ENCODE peak calls at places on chromosomes 4 and X, in nine cellular contexts. C is GM12878, U is heart left ventricle, M is prostate gland, V is tibial nerve, F is ovary, D is spleen, Y is gastrocnemius medialis, P is Peyer's patch. W is an unnamed sample. For H3K4me1, the result is how much of the 10 kb centered on the place peaks cover.

GRCh38 chrX:42096262-42096939 is 173.0 kb upstream of the CASK start:
- DNase-seq in C (no peak), U (peak), M (no peak), V (no peak), F (peak), D (no peak), Y (no peak), P (no peak), W (no peak)

GRCh38 chrX:20829665-20830481 is 544.3 kb upstream of the CNKSR2 start:
- DNase-seq in C (no peak), U (no peak), M (no peak), V (no peak), F (no peak), D (no peak), Y (no peak), P (no peak), W (no peak)

GRCh38 chrX:13165747-13166146 is 121.3 kb upstream of the FAM9C start:
- DNase-seq in C (no peak), U (no peak), M (no peak), V (no peak), F (no peak), D (no peak), Y (no peak), P (no peak), W (no peak)

GRCh38 chr4:89284828-89285227 is 22.8 kb downstream of the GPRIN3 start:
- DNase-seq in C (no peak), U (peak), M (no peak), V (no peak), F (no peak), D (no peak), Y (no peak), P (no peak), W (no peak)

GRCh38 chr4:122963222-122963621 is 40.8 kb upstream of the NUDT6 start:
- DNase-seq in C (no peak), U (no peak), M (no peak), V (no peak), F (no peak), D (no peak), Y (no peak), P (no peak), W (no peak)

GRCh38 chr4:4783847-4784246 is 75.6 kb upstream of the MSX1 start:
- DNase-seq in C (no peak), U (no peak), M (no peak), V (no peak), F (no peak), D (no peak), Y (no peak), P (no peak), W (no peak)

GRCh38 chr4:184096561-184097239 is 121.0 kb downstream of the ENPP6 start:
- DNase-seq in C (no peak), U (no peak), M (no peak), V (no peak), F (peak), D (no peak), Y (no peak), P (no peak), W (no peak)

GRCh38 chrX:50470103-50471031 is at the start of gene DGKK:
- DNase-seq in C (no peak), U (no peak), M (no peak), V (no peak), F (no peak), D (peak), Y (no peak), P (no peak), W (no peak)

GRCh38 chr4:85860066-85860465 is 385.1 kb downstream of the ARHGAP24 start:
- DNase-seq in C (no peak), U (no peak), M (no peak), V (no peak), F (no peak), D (no peak), Y (no peak), P (no peak), W (no peak)

GRCh38 chr4:138182838-138183426 is 59.2 kb downstream of the SLC7A11 start:
- DNase-seq in C (no peak), U (no peak), M (peak), V (no peak), F (no peak), D (no peak), Y (no peak), P (no peak), W (no peak)

GRCh38 chr4:3342182-3342854 is 49.5 kb downstream of the RGS12 start:
- DNase-seq in C (no peak), U (no peak), M (no peak), V (no peak), F (no peak), D (no peak), Y (no peak), P (no peak), W (no peak)

GRCh38 chr4:40629401-40630334 is at the start of gene RBM47:
- DNase-seq in C (no peak), U (peak), M (peak), V (no peak), F (peak), D (peak), Y (peak), P (peak), W (peak)

GRCh38 chrX:107968623-107969022 is 13.5 kb downstream of the TEX13B start:
- DNase-seq in C (no peak), U (no peak), M (no peak), V (no peak), F (no peak), D (no peak), Y (no peak), P (no peak), W (no peak)

GRCh38 chr4:89788243-89789072 is 48.5 kb downstream of the SNCA start:
- DNase-seq in C (no peak), U (peak), M (no peak), V (no peak), F (peak), D (no peak), Y (no peak), P (no peak), W (peak)

GRCh38 chr4:2378408-2378807 is 40.0 kb downstream of the ZFYVE28 start:
- DNase-seq in C (no peak), U (no peak), M (no peak), V (no peak), F (no peak), D (no peak), Y (no peak), P (no peak), W (no peak)

GRCh38 chrX:39729834-39730670 is 367.7 kb downstream of the BCOR start:
- DNase-seq in C (no peak), U (peak), M (no peak), V (no peak), F (no peak), D (no peak), Y (no peak), P (no peak), W (no peak)

GRCh38 chr4:159175165-159175988 is 72.5 kb downstream of the RAPGEF2 start:
- DNase-seq in C (peak), U (peak), M (peak), V (no peak), F (peak), D (peak), Y (peak), P (peak), W (peak)

GRCh38 chrX:124736553-124737240 is 390.3 kb downstream of the SH2D1A start:
- DNase-seq in C (no peak), U (no peak), M (no peak), V (no peak), F (no peak), D (peak), Y (no peak), P (peak), W (no peak)

GRCh38 chr4:84878090-84878489 is 88.4 kb downstream of the WDFY3 start:
- DNase-seq in C (no peak), U (no peak), M (no peak), V (no peak), F (no peak), D (no peak), Y (no peak), P (no peak), W (no peak)

GRCh38 chr4:173488656-173489055 is 41.4 kb downstream of the HAND2 start:
- DNase-seq in C (no peak), U (no peak), M (no peak), V (no peak), F (no peak), D (no peak), Y (no peak), P (no peak), W (no peak)

GRCh38 chrX:64894454-64895038 is 81.7 kb downstream of the ZC4H2 start:
- DNase-seq in C (no peak), U (no peak), M (peak), V (no peak), F (no peak), D (no peak), Y (no peak), P (peak), W (no peak)

GRCh38 chr4:106502106-106502699 is 133.6 kb upstream of the GIMD1 start:
- DNase-seq in C (no peak), U (peak), M (peak), V (peak), F (peak), D (no peak), Y (no peak), P (no peak), W (no peak)

GRCh38 chrX:31258163-31258562 is 186.3 kb upstream of the FTHL17 start:
- DNase-seq in C (no peak), U (no peak), M (no peak), V (no peak), F (no peak), D (no peak), Y (no peak), P (no peak), W (no peak)

GRCh38 chr4:113445286-113445685 is 316.3 kb downstream of the CAMK2D start:
- DNase-seq in C (no peak), U (peak), M (no peak), V (peak), F (peak), D (no peak), Y (peak), P (no peak), W (peak)

DNA sequence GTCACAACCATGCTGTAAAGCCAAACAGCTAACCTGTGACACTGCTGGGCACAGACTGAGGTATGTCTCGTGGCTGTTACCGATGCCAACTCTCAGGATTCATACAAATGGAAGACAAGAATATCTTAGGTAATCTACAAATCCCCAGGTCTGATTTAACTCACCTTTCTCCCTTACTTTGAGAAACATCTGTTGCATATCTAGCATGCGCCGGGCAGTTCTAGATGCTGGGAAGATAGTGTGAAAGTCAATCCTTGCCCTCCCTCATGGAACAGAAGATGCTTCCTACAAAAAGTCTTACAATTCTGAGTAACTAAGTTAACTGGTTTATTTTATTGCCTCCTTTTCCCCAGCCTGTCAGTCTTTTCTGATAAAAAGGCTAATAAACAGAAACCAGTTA is 212.2 kb upstream of the FAT1 start:
- DNase-seq in C (no peak), U (no peak), M (no peak), V (no peak), F (no peak), D (no peak), Y (no peak), P (no peak), W (no peak)
- H3K27ac ChIP-seq in C (no peak), U (no peak), M (peak), V (peak), F (no peak), D (no peak), Y (no peak), P (no peak), W (peak)

DNA sequence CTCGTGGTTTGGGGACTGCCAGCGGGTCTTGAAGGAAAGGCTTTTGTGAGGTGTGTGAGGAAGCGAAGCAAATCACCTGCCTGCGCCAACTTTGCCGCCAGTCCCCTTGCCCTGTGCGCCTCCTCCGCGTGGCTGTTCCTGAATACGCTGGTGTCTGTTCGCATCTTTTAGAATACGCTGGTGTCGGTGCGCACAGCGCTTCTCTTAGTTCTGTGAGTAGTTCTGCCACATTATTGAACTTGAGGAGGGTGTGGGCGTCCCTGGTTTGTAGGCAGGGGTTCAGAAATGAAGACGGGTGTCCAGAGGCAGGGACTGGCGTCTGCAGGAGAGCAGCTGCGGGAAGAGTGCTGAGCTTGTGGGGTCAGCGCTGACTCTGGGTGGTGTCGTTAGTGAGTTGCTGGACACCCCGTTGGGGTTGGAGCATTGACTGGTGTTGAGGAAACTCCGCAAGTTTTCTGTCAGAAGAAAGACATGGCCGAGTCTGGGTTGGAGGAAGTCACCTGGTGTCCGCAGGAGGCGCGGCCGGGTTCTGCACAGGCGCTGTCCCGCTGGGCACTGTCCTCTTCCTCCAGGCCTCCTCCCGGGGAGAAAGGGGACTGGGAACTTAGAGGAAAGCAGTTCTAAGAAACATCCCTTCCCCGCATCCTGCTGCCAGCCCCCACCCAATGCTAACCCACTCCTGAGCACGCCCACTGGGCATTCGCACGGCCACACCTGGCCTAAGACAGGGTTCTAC is 952 bp downstream of the ZNF718 start:
- DNase-seq in C (no peak), U (peak), M (peak), V (no peak), F (peak), D (peak), Y (no peak), P (peak), W (no peak)
- H3K4me1 ChIP-seq in C (under half), U (under half), M (under half), V (under half), F (under half), D (under half), Y (under half), P (under half), W (under half)

DNA sequence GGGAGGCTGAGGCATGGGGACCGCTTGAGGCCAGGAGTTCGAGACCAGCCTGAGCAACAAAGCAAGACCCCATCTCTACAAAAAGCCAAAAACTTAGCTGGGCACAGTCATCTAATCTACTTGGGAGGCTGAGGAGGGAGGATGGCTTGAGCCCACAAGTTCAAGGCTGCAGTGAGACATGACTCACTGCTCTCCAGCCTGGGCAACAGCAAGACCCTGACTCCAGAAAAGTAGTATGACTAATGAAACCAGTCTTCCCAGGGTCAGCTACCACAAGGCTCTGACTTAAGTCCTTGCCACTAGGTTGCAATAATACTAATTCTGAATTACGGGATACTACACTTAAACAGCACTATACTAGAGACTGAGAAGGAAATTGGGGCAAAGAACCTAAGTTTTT is 33.1 kb downstream of the ERVMER34-1 start:
- DNase-seq in C (no peak), U (no peak), M (no peak), V (no peak), F (no peak), D (no peak), Y (no peak), P (no peak), W (no peak)
- TF ChIP-seq POLR2A in C (no peak), U (no peak), M (no peak), V (no peak), F (no peak), D (no peak), Y (no peak), P (no peak), W (no peak)

GRCh38 chr4:150501019-150501727 is 80.8 kb upstream of the MAB21L2 start:
- DNase-seq in C (no peak), U (peak), M (no peak), V (no peak), F (no peak), D (no peak), Y (no peak), P (no peak), W (no peak)
- H3K27ac ChIP-seq in C (no peak), U (no peak), M (no peak), V (no peak), F (no peak), D (no peak), Y (no peak), P (no peak), W (no peak)

GRCh38 chrX:7074908-7075204 is 72.7 kb upstream of the STS start:
- DNase-seq in C (no peak), U (no peak), M (no peak), V (no peak), F (no peak), D (no peak), Y (no peak), P (no peak), W (no peak)
- H3K4me1 ChIP-seq in C (under half), U (under half), M (under half), V (under half), F (under half), D (under half), Y (under half), P (under half), W (under half)

DNA sequence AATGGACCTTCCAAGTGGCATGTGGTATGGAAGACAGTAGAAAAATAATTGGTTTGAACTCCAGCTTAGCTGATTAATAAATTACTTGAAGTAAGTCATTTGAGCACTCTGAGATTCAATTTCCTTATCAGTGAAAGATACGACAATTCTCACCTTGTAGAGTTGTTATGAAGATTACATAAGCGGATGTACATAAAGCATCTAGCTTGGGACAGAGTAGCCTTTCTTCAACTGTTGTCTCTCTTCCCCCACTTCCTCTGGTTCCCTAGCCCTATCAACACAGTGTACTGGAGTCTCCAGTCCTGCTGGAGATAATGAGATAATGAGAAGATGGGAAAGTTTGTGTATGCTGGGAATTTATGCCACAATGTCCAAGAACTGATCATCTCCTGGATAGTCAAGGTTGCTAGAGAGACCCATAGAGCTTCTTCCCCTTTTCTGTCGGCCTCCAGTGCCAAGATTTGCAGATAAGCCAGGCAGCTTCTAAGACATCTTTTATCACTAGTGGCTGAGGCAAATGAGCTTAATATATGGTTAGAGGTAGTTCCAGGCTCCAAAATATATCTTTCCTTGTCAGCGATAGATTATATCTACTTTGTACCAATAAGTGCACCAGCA is 33.9 kb downstream of the VSIG4 start:
- DNase-seq in C (no peak), U (no peak), M (no peak), V (no peak), F (no peak), D (no peak), Y (no peak), P (no peak), W (no peak)
- TF ChIP-seq POLR2A in C (no peak), U (no peak), M (no peak), V (no peak), F (no peak), D (no peak), Y (no peak), P (no peak), W (no peak)

DNA sequence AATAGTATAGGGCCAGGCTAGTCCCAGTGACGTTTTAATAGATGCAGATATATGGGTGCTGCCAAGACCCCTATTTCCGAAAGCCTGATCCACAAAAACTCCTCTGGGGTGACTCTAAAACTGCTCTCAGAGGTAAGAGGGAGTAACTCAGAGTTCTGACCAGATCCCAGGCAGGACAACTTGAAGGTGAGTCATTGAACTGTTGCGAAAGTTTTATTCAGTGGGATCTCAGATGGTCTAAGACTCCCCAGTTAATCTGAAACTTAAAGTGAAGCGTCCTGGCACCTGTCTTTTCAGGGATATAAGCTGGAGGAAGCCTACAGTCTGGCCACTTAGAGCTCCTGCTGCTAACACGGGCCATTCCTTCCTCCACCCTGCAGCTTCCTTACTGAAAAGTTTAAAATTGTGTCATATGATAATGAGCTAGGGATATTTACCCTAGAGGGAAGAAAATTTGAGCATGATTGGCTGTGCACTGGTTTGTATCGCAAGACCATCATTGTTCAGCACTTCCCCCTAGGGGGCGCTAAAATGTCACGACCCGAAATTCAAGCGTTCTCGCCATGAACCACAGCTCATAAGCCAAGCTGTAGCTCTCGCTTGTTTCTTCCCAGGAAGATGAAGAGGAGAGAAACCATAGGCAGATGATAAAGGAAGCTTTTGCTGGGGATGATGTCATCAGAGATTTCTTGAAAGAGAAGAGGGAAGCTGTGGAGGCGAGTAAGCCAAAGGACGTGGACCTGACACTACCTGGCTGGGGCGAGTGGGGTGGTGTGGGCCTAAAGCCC is 19.5 kb downstream of the UTP14A start:
- DNase-seq in C (no peak), U (peak), M (peak), V (peak), F (peak), D (peak), Y (peak), P (peak), W (peak)
- H3K27ac ChIP-seq in C (no peak), U (no peak), M (no peak), V (no peak), F (no peak), D (no peak), Y (no peak), P (no peak), W (no peak)

W was measured in uterus.